ENCODE peak calls at places on chromosomes 12 and 14, in six cellular contexts. H is cardiac muscle cell; Q is PC-3; X is left ventricle myocardium inferior; P is CD4-positive, alpha-beta memory T cell; I is SK-N-SH. U is an unnamed sample.
A peak's percentile ranks its signal among the peaks of the same experiment; 100 is the strongest.

GRCh38 chr14:62189698-62190097 is 427.5 kb downstream of the SNAPC1 start:
- DNase-seq in I (no peak), Q (peak; percentile 73), X (no peak), P (no peak), H (peak; percentile 31), U (no peak)

GRCh38 chr14:95313707-95314106 is 6.0 kb downstream of the CLMN start:
- DNase-seq in Q (peak; percentile 33), X (peak; percentile 60), I (no peak), H (peak; percentile 89), P (no peak), U (no peak)

GRCh38 chr14:95044463-95045254 is 112.7 kb downstream of the DICER1 start:
- DNase-seq in X (no peak), H (no peak), P (no peak), I (no peak), Q (no peak), U (peak; percentile 21)

GRCh38 chr12:106790020-106790419 is 15.5 kb downstream of the RIC8B start:
- DNase-seq in Q (peak; percentile 28), P (no peak), X (no peak), H (no peak), I (no peak), U (no peak)

GRCh38 chr12:86723326-86723725 is 467.1 kb upstream of the MGAT4C start:
- DNase-seq in X (no peak), I (no peak), Q (no peak), H (peak; percentile 41), P (no peak), U (no peak)

GRCh38 chr12:105470601-105471000 is 140.1 kb downstream of the C12orf75 start:
- DNase-seq in H (no peak), X (no peak), P (no peak), Q (no peak), I (no peak), U (no peak)

GRCh38 chr12:57754411-57755193 is at the start of gene MARCHF9:
- DNase-seq in H (no peak), I (peak; percentile 87), X (peak; percentile 59), Q (peak; percentile 86), P (peak; percentile 83), U (peak; percentile 91)

GRCh38 chr12:21428241-21428640 is 9.2 kb upstream of the PYROXD1 start:
- DNase-seq in I (no peak), P (no peak), X (no peak), Q (peak; percentile 16), H (no peak), U (no peak)

GRCh38 chr12:52075409-52075724 is 4.1 kb upstream of the SMIM41 start:
- DNase-seq in P (no peak), X (no peak), I (no peak), Q (peak; percentile 71), H (no peak), U (no peak)

GRCh38 chr14:37623552-37623951 is 28.1 kb downstream of the TTC6 start:
- DNase-seq in I (no peak), X (no peak), P (no peak), Q (peak; percentile 99), H (peak; percentile 55), U (no peak)

DNA sequence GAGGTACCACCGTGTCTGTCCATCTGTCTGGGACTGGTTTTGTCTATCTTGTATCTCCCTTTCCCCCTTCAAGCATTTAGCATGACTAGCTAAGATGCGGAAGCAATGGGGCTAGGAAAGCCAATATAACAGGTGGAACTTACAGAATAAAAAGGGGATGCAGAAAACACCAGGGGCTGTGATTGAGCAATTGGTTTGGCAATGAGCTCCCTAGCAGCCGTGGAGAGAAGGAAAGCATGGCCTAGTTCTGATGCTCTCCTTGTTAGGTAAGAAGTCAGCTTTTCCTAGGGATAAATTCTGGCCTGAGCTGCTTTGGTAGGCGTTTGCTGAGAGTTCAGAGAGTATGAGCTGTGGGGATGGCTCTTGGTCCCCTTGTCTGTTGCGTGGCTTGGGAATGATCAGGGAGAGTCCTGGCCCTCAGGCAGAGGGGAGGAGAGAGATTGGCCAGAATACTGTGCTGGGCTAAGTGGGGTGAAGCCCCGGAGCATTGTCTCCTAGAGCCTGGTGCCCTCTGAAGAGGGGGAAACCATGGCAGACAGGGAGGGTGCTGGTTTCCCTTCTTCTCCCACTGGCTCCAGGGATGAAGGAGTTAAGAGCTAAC is 7.1 kb downstream of the SETD1B start:
- DNase-seq in H (no peak), X (no peak), P (no peak), I (no peak), Q (peak; percentile 13), U (no peak)
- H3K4me1 ChIP-seq in H (peaks cover 26% of the 10 kb centered on the region), X (peaks cover 59% of the 10 kb centered on the region), P (peaks cover 69% of the 10 kb centered on the region), I (peaks cover 29% of the 10 kb centered on the region), Q (peaks cover 35% of the 10 kb centered on the region), U (peaks cover 29% of the 10 kb centered on the region)

GRCh38 chr12:54349658-54350057 is 14.6 kb downstream of the GPR84 start:
- DNase-seq in I (no peak), X (no peak), Q (no peak), H (no peak), P (no peak), U (no peak)
- H3K36me3 ChIP-seq in I (peaks cover 54% of the 10 kb centered on the region), X (peaks cover 68% of the 10 kb centered on the region), Q (peaks cover 43% of the 10 kb centered on the region), H (peaks cover 38% of the 10 kb centered on the region), P (peaks cover 54% of the 10 kb centered on the region), U (peaks cover 68% of the 10 kb centered on the region)

GRCh38 chr12:99389751-99390150 is 257.8 kb upstream of the GARIN6 start:
- DNase-seq in H (no peak), P (no peak), X (no peak), I (no peak), Q (no peak), U (no peak)

GRCh38 chr12:99383258-99383657 is 264.3 kb upstream of the GARIN6 start:
- DNase-seq in H (no peak), P (no peak), X (no peak), I (no peak), Q (no peak), U (no peak)

GRCh38 chr12:99386907-99387306 is 260.6 kb upstream of the GARIN6 start:
- DNase-seq in H (peak; percentile 50), I (peak; percentile 3), X (no peak), Q (peak; percentile 76), P (no peak), U (peak; percentile 5)

GRCh38 chr12:99390707-99391106 is 256.8 kb upstream of the GARIN6 start:
- DNase-seq in Q (peak; percentile 56), X (no peak), P (no peak), H (peak; percentile 1), I (peak; percentile 54), U (no peak)

GRCh38 chr12:99387661-99388060 is 259.9 kb upstream of the GARIN6 start:
- DNase-seq in P (no peak), I (no peak), H (no peak), X (no peak), Q (no peak), U (no peak)
- H3K4me1 ChIP-seq in P (no peaks in the 10 kb centered on the region), I (peaks cover 3% of the 10 kb centered on the region), H (no peaks in the 10 kb centered on the region), X (no peaks in the 10 kb centered on the region), Q (no peaks in the 10 kb centered on the region), U (no peaks in the 10 kb centered on the region)

GRCh38 chr12:50440288-50440687 is 39.6 kb downstream of the LARP4 start:
- DNase-seq in H (no peak), P (no peak), I (no peak), X (no peak), Q (no peak), U (no peak)
- H3K36me3 ChIP-seq in H (peaks cover 90% of the 10 kb centered on the region), P (peaks cover 48% of the 10 kb centered on the region), I (peaks cover 71% of the 10 kb centered on the region), X (peaks cover 98% of the 10 kb centered on the region), Q (peaks cover 74% of the 10 kb centered on the region), U (peaks cover 73% of the 10 kb centered on the region)

GRCh38 chr14:68894123-68894522 is 85.0 kb downstream of the ACTN1 start:
- DNase-seq in I (no peak), P (no peak), X (no peak), Q (no peak), H (peak; percentile 86), U (no peak)
- H3K4me1 ChIP-seq in I (no peaks in the 10 kb centered on the region), P (no peaks in the 10 kb centered on the region), X (peaks cover 23% of the 10 kb centered on the region), Q (no peaks in the 10 kb centered on the region), H (no peaks in the 10 kb centered on the region), U (no peaks in the 10 kb centered on the region)

GRCh38 chr12:15558915-15559528 is 230.2 kb downstream of the EPS8 start:
- DNase-seq in P (no peak), X (no peak), H (peak; percentile 65), Q (peak; percentile 73), I (no peak), U (no peak)
- H3K36me3 ChIP-seq in P (no peaks in the 10 kb centered on the region), X (no peaks in the 10 kb centered on the region), H (no peaks in the 10 kb centered on the region), Q (no peaks in the 10 kb centered on the region), I (no peaks in the 10 kb centered on the region), U (no peaks in the 10 kb centered on the region)

GRCh38 chr14:22559041-22559440 is 30.0 kb downstream of the DAD1 start:
- DNase-seq in I (no peak), H (no peak), P (no peak), Q (no peak), X (no peak), U (no peak)

GRCh38 chr14:22561661-22562579 is 27.1 kb downstream of the DAD1 start:
- DNase-seq in X (no peak), Q (no peak), P (peak; percentile 90), H (peak; percentile 29), I (no peak), U (no peak)

GRCh38 chr14:22558221-22558913 is 30.7 kb downstream of the DAD1 start:
- DNase-seq in Q (no peak), P (peak; percentile 66), X (no peak), H (no peak), I (no peak), U (no peak)

GRCh38 chr14:22561366-22561660 is 27.7 kb downstream of the DAD1 start:
- DNase-seq in I (no peak), H (no peak), P (no peak), Q (no peak), X (no peak), U (no peak)

DNA sequence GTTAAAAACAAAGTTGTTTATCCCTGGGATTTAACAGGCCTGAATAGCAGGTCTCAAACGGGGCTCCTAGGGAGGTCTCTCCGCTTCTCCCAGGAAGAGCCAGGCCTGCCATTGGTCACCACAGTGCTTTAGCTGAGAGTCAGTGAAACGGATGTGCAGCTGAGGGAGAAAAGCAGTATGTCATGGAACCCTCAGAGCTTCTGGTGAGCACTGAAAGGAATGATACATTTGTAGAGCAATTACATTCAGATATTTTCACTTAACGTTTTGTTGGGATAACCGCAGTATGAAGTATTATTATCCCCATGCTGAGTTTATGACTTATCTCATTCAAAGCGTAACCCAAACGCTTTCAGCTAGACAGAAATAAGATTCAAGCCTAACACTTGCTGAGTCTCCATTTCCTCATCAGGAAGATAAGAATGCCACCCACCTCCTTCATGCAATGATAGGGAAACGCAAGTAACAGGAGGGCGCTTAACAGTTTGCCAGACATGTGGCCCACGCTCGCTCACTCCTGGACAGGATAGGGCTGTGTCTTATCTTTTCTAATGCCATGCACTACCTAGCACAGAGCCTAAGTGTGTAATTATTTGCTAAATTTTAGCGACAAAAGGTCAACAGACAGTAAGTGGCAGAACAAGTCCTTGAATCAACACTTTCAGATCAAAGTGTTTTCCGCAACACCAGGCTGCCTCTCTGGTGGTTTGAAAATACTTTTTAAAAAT is 28.2 kb downstream of the DAD1 start:
- DNase-seq in P (no peak), Q (peak; percentile 32), H (no peak), I (no peak), X (no peak), U (no peak)
- H3K4me1 ChIP-seq in P (peaks cover 97% of the 10 kb centered on the region), Q (peaks cover 39% of the 10 kb centered on the region), H (peaks cover 26% of the 10 kb centered on the region), I (peaks cover 3% of the 10 kb centered on the region), X (peaks cover 65% of the 10 kb centered on the region), U (peaks cover 19% of the 10 kb centered on the region)

GRCh38 chr12:124345795-124346194 is 50.9 kb downstream of the RFLNA start:
- DNase-seq in P (no peak), H (no peak), X (no peak), I (no peak), Q (no peak), U (no peak)
- H3K36me3 ChIP-seq in P (peaks cover 57% of the 10 kb centered on the region), H (peaks cover 52% of the 10 kb centered on the region), X (peaks cover 100% of the 10 kb centered on the region), I (peaks cover 82% of the 10 kb centered on the region), Q (peaks cover 89% of the 10 kb centered on the region), U (peaks cover 100% of the 10 kb centered on the region)

GRCh38 chr14:103543140-103543539 is 14.1 kb downstream of the TRMT61A start:
- DNase-seq in Q (no peak), I (peak; percentile 45), X (no peak), H (no peak), P (no peak), U (no peak)
- H3K4me1 ChIP-seq in Q (peaks cover 47% of the 10 kb centered on the region), I (peaks cover 47% of the 10 kb centered on the region), X (peaks cover 79% of the 10 kb centered on the region), H (peaks cover 6% of the 10 kb centered on the region), P (no peaks in the 10 kb centered on the region), U (peaks cover 40% of the 10 kb centered on the region)